ENCODE peak calls at places on chromosomes 5 and 9, in ten cellular contexts. Y, E, V, O, F, Q, I, C, S and N are unnamed samples.

GRCh38 chr9:78010419-78010818 is 21.2 kb downstream of the GNAQ start:
- DNase-seq in F (no peak), Q (no peak), E (no peak), S (no peak), O (no peak), Y (no peak), V (no peak), C (no peak), I (no peak), N (no peak)

GRCh38 chr9:15606667-15607472 is 54.0 kb downstream of the CCDC171 start:
- DNase-seq in Q (no peak), I (no peak), Y (no peak), S (no peak), C (no peak), V (peak; percentile 60), E (no peak), O (no peak), F (peak; percentile 20), N (peak; percentile 8)

GRCh38 chr5:36606437-36607113 is at the start of gene SLC1A3:
- DNase-seq in V (peak; percentile 18), F (peak; percentile 72), O (peak; percentile 60), Q (peak; percentile 71), C (peak; percentile 36), S (peak; percentile 15), E (peak; percentile 43), I (no peak), Y (peak; percentile 53), N (no peak)

GRCh38 chr9:15837079-15837679 is 284.3 kb downstream of the CCDC171 start:
- DNase-seq in V (peak; percentile 47), Q (no peak), E (peak; percentile 19), C (no peak), I (no peak), Y (no peak), S (no peak), O (peak; percentile 19), F (peak; percentile 60), N (peak; percentile 22)

GRCh38 chr5:10762776-10763500 is 1.9 kb upstream of the DAP start:
- DNase-seq in E (no peak), I (no peak), C (no peak), O (no peak), V (no peak), S (no peak), Q (no peak), Y (no peak), F (no peak), N (no peak)

GRCh38 chr9:2991292-2991691 is 147.4 kb upstream of the PUM3 start:
- DNase-seq in S (no peak), V (peak; percentile 16), Y (no peak), F (no peak), Q (no peak), E (no peak), I (no peak), O (no peak), C (no peak), N (no peak)

GRCh38 chr9:20397348-20397747 is 225.0 kb downstream of the MLLT3 start:
- DNase-seq in F (peak; percentile 6), V (no peak), Q (no peak), I (no peak), Y (no peak), C (no peak), O (no peak), S (no peak), E (no peak), N (no peak)

GRCh38 chr9:6628714-6629113 is 16.8 kb downstream of the GLDC start:
- DNase-seq in C (no peak), F (no peak), I (no peak), Q (no peak), Y (no peak), O (no peak), E (no peak), S (no peak), V (no peak), N (no peak)

GRCh38 chr5:83378624-83379259 is 92.8 kb upstream of the VCAN start:
- DNase-seq in I (no peak), E (no peak), S (no peak), F (peak; percentile 18), Y (no peak), Q (no peak), O (no peak), V (no peak), C (no peak), N (no peak)

GRCh38 chr5:179413711-179414458 is 68.6 kb upstream of the ADAMTS2 start:
- DNase-seq in I (no peak), S (no peak), F (peak; percentile 3), O (no peak), E (no peak), Y (no peak), C (no peak), V (no peak), Q (no peak), N (no peak)

GRCh38 chr5:10600629-10601245 is 36.9 kb downstream of the ANKRD33B start:
- DNase-seq in O (no peak), E (no peak), I (no peak), V (no peak), F (no peak), Q (no peak), Y (no peak), S (no peak), C (no peak), N (no peak)

GRCh38 chr9:137778336-137778735 is 99.2 kb upstream of the CACNA1B start:
- DNase-seq in E (no peak), Y (no peak), V (no peak), C (no peak), F (no peak), I (no peak), Q (no peak), S (no peak), O (no peak), N (no peak)

GRCh38 chr5:88882321-88883038 is 504 bp downstream of the MEF2C start:
- DNase-seq in Y (no peak), F (no peak), V (no peak), O (no peak), Q (no peak), I (no peak), C (no peak), E (peak; percentile 25), S (no peak), N (no peak)

GRCh38 chr5:110973510-110973909 is 98.0 kb upstream of the TSLP start:
- DNase-seq in S (no peak), I (no peak), Y (no peak), E (no peak), F (peak; percentile 23), C (no peak), O (no peak), V (no peak), Q (no peak), N (no peak)

GRCh38 chr9:86315088-86315487 is 32.8 kb upstream of the ISCA1 start:
- DNase-seq in V (no peak), C (no peak), F (no peak), Y (no peak), E (no peak), O (no peak), Q (no peak), I (no peak), S (no peak), N (no peak)

GRCh38 chr5:139301766-139302499 is 8.4 kb downstream of the MATR3 start:
- DNase-seq in I (no peak), C (no peak), Q (no peak), S (no peak), E (no peak), O (no peak), F (no peak), V (no peak), Y (no peak), N (no peak)

GRCh38 chr9:784202-784601 is 57.3 kb upstream of the DMRT1 start:
- DNase-seq in O (no peak), C (no peak), F (no peak), V (no peak), E (no peak), Y (no peak), I (no peak), S (no peak), Q (no peak), N (no peak)

GRCh38 chr5:42858031-42858643 is 46.4 kb upstream of the SELENOP start:
- DNase-seq in Q (peak; percentile 18), S (no peak), V (no peak), C (no peak), O (no peak), F (no peak), I (no peak), Y (no peak), E (no peak), N (no peak)

GRCh38 chr5:149802008-149802407 is 71.9 kb downstream of the PPARGC1B start:
- DNase-seq in F (no peak), Y (no peak), S (no peak), V (no peak), Q (no peak), C (no peak), O (no peak), E (no peak), I (no peak), N (no peak)

GRCh38 chr5:172167893-172168292 is 20.1 kb downstream of the STK10 start:
- DNase-seq in Q (no peak), V (no peak), I (no peak), C (no peak), E (no peak), Y (no peak), F (no peak), S (no peak), O (no peak), N (no peak)

GRCh38 chr9:88072831-88073365 is 65.4 kb downstream of the SPATA31C2 start:
- DNase-seq in I (no peak), Q (no peak), F (no peak), O (no peak), C (no peak), E (no peak), S (no peak), V (no peak), Y (no peak), N (no peak)

GRCh38 chr9:125025584-125025983 is 84.7 kb upstream of the GOLGA1 start:
- DNase-seq in V (no peak), S (no peak), Y (no peak), E (no peak), O (no peak), Q (no peak), F (no peak), I (no peak), C (no peak), N (no peak)